ENCODE peak calls at places on chromosomes 3 and 15, in nine cellular contexts. Y is Calu3; M is AG04450; S is right atrium auricular region; V is CD8-positive, alpha-beta T cell; H is fibroblast of pulmonary artery; Z is tibial nerve; D is body of pancreas; J is NB4. I is an unnamed sample.

GRCh38 chr3:106560451-106560966 is 691.7 kb upstream of the CBLB start:
- DNase-seq in Z (no peak), M (no peak), J (peak), V (no peak), S (no peak), H (peak), D (no peak), Y (no peak), I (no peak)

GRCh38 chr3:32996046-32996754 is 44.8 kb downstream of the CCR4 start:
- DNase-seq in H (no peak), Z (no peak), J (no peak), M (no peak), V (no peak), Y (no peak), D (no peak), S (no peak), I (no peak)

GRCh38 chr3:190346541-190346940 is 24.3 kb upstream of the CLDN1 start:
- DNase-seq in J (no peak), M (no peak), Y (no peak), H (no peak), V (no peak), D (no peak), S (no peak), Z (no peak), I (no peak)

GRCh38 chr15:67183443-67184169 is 70.9 kb downstream of the AAGAB start:
- DNase-seq in M (no peak), J (no peak), D (no peak), H (no peak), V (no peak), Y (no peak), Z (peak), S (peak), I (no peak)

GRCh38 chr3:197371521-197372075 is 73.2 kb upstream of the DLG1 start:
- DNase-seq in H (no peak), D (no peak), S (peak), Z (no peak), Y (no peak), J (no peak), M (no peak), V (no peak), I (no peak)

GRCh38 chr3:124557433-124558232 is 172.6 kb upstream of the UMPS start:
- DNase-seq in S (no peak), H (peak), J (no peak), V (no peak), Y (no peak), M (peak), D (peak), Z (no peak), I (no peak)

GRCh38 chr3:48334605-48335004 is 1.1 kb upstream of the SPINK8 start:
- DNase-seq in M (no peak), D (no peak), H (no peak), J (no peak), Y (no peak), V (no peak), S (no peak), Z (no peak), I (no peak)

GRCh38 chr3:113273011-113273410 is 61.7 kb downstream of the BOC start:
- DNase-seq in H (no peak), V (no peak), Y (no peak), J (no peak), M (no peak), S (no peak), Z (no peak), D (no peak), I (no peak)

GRCh38 chr3:32584660-32585059 is 14.0 kb upstream of the DYNC1LI1 start:
- DNase-seq in V (no peak), Y (no peak), M (no peak), H (no peak), J (no peak), D (no peak), Z (no peak), S (no peak), I (no peak)

GRCh38 chr3:113695426-113695817 is 1.0 kb downstream of the USF3 start:
- DNase-seq in M (no peak), H (peak), V (no peak), S (no peak), J (peak), D (no peak), Z (no peak), Y (no peak), I (no peak)

GRCh38 chr3:61521229-61521628 is 40.1 kb upstream of the PTPRG start:
- DNase-seq in S (no peak), Y (no peak), H (no peak), V (no peak), J (no peak), Z (no peak), M (no peak), D (no peak), I (no peak)

GRCh38 chr3:31423522-31423921 is 109.2 kb upstream of the STT3B start:
- DNase-seq in D (no peak), S (no peak), M (peak), J (no peak), Y (no peak), V (no peak), H (peak), Z (no peak), I (no peak)

GRCh38 chr15:48096813-48097212 is 24.0 kb upstream of the SLC24A5 start:
- DNase-seq in J (no peak), V (no peak), M (peak), S (no peak), D (no peak), Y (no peak), Z (no peak), H (peak), I (no peak)

GRCh38 chr3:168457973-168458539 is 362.3 kb upstream of the GOLIM4 start:
- DNase-seq in M (no peak), D (no peak), V (no peak), S (no peak), Z (no peak), H (no peak), Y (no peak), J (no peak), I (no peak)

GRCh38 chr3:24680214-24680967 is 185.7 kb upstream of the THRB start:
- DNase-seq in H (peak), V (peak), S (peak), Y (peak), M (no peak), Z (peak), J (peak), D (peak), I (peak)

GRCh38 chr3:187914231-187914630 is 169.0 kb upstream of the BCL6 start:
- DNase-seq in Z (no peak), H (no peak), J (no peak), S (no peak), M (no peak), Y (peak), V (no peak), D (no peak), I (no peak)

GRCh38 chr3:98974442-98974841 is 72.9 kb upstream of the DCBLD2 start:
- DNase-seq in M (no peak), H (no peak), J (no peak), Y (no peak), S (no peak), D (no peak), V (no peak), Z (no peak), I (no peak)

GRCh38 chr3:190063490-190063889 is 57.2 kb downstream of the P3H2 start:
- DNase-seq in D (no peak), S (no peak), V (no peak), M (no peak), Z (no peak), H (no peak), Y (no peak), J (no peak), I (no peak)

GRCh38 chr3:94115482-94115881 is 52.6 kb downstream of the NSUN3 start:
- DNase-seq in D (no peak), S (no peak), V (no peak), J (peak), Z (no peak), M (peak), H (peak), Y (no peak), I (no peak)

GRCh38 chr15:81189583-81190283 is 6.9 kb upstream of the IL16 start:
- DNase-seq in M (peak), D (peak), V (no peak), H (peak), S (peak), Z (peak), J (no peak), Y (no peak), I (no peak)

GRCh38 chr15:82832601-82833209 is 23.3 kb downstream of the WHAMM start:
- DNase-seq in Y (peak), S (peak), D (no peak), H (peak), J (peak), M (peak), V (no peak), Z (no peak), I (no peak)

GRCh38 chr3:114627760-114628159 is 333.9 kb downstream of the TIGIT start:
- DNase-seq in J (no peak), D (no peak), Y (no peak), V (no peak), S (peak), Z (peak), H (peak), M (no peak), I (no peak)

GRCh38 chr15:55909036-55909811 is 84.2 kb downstream of the NEDD4 start:
- DNase-seq in M (no peak), J (no peak), V (no peak), Y (no peak), Z (no peak), S (no peak), D (no peak), H (peak), I (no peak)

GRCh38 chr15:89761929-89762328 is 10.9 kb upstream of the MESP1 start:
- DNase-seq in M (no peak), Z (no peak), V (no peak), D (no peak), S (no peak), H (no peak), J (no peak), Y (no peak), I (no peak)

GRCh38 chr3:187027531-187027936 is 97.2 kb downstream of the ST6GAL1 start:
- DNase-seq in S (no peak), Y (no peak), V (peak), H (no peak), Z (no peak), M (no peak), J (no peak), D (no peak), I (no peak)

GRCh38 chr15:94287794-94288246 is 56.5 kb downstream of the MCTP2 start:
- DNase-seq in V (peak), H (no peak), Y (no peak), M (no peak), Z (no peak), S (no peak), J (peak), D (no peak), I (no peak)

GRCh38 chr15:100170280-100170654 is 171.5 kb downstream of the ADAMTS17 start:
- DNase-seq in Z (no peak), V (no peak), M (no peak), H (no peak), S (no peak), Y (no peak), D (no peak), J (no peak), I (no peak)

GRCh38 chr3:45312836-45313493 is 75.4 kb upstream of the LARS2 start:
- DNase-seq in Z (no peak), V (no peak), H (no peak), S (no peak), Y (no peak), D (no peak), J (no peak), M (no peak), I (no peak)

GRCh38 chr15:99345832-99346462 is 94.7 kb downstream of the LRRC28 start:
- DNase-seq in V (no peak), S (no peak), D (no peak), H (no peak), J (no peak), M (no peak), Z (no peak), Y (no peak), I (no peak)

GRCh38 chr3:43995078-43995928 is 246.4 kb upstream of the TOPAZ1 start:
- DNase-seq in Y (peak), V (no peak), J (no peak), S (no peak), Z (no peak), H (no peak), M (no peak), D (no peak), I (no peak)

GRCh38 chr3:169295912-169296311 is 367.6 kb downstream of the MECOM start:
- DNase-seq in J (no peak), V (no peak), D (no peak), M (no peak), H (no peak), S (no peak), Y (no peak), Z (no peak), I (no peak)

DNA sequence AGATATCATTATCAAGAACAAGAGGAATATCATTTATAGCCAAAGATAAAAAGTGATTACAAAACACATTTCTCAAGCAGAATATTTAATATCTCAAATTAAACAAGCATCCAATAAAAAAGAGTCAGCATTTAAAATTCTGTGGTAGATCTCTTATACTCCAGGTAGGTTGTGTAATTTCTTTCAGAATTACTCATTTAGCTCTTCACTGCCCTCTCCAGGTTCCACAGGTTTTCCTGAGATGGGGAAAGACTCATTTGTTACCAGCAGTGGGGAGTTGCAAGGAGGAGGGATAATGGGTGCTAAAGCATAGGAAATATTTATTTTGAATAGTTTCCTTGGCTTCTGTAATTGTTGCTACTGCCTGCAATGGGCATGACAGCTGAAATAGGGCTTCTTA is 83.1 kb upstream of the RASGRP1 start:
- DNase-seq in Y (peak), Z (no peak), J (no peak), D (no peak), H (peak), S (no peak), M (no peak), V (no peak), I (no peak)
- TF ChIP-seq CTCF in Y (no peak), Z (no peak), J (no peak), D (peak), H (peak), S (peak), M (peak), V (no peak), I (no peak)

GRCh38 chr15:49423906-49424520 is 971 bp downstream of the FGF7 start:
- DNase-seq in S (no peak), J (no peak), Y (no peak), M (no peak), H (peak), V (no peak), D (no peak), Z (no peak), I (no peak)
- TF ChIP-seq CTCF in S (no peak), J (no peak), Y (no peak), M (no peak), H (no peak), V (no peak), D (no peak), Z (no peak), I (no peak)

GRCh38 chr15:86036243-86036642 is 43.4 kb upstream of the AGBL1 start:
- DNase-seq in M (no peak), Z (no peak), J (peak), D (no peak), Y (no peak), H (no peak), S (no peak), V (no peak), I (no peak)

GRCh38 chr15:86044981-86045380 is 34.7 kb upstream of the AGBL1 start:
- DNase-seq in D (no peak), J (peak), H (no peak), Y (no peak), Z (no peak), V (no peak), S (no peak), M (no peak), I (no peak)

GRCh38 chr15:86038491-86038890 is 41.2 kb upstream of the AGBL1 start:
- DNase-seq in Z (no peak), S (no peak), M (no peak), V (no peak), H (no peak), Y (no peak), D (no peak), J (no peak), I (no peak)

GRCh38 chr15:86034904-86035303 is 44.8 kb upstream of the AGBL1 start:
- DNase-seq in H (no peak), V (no peak), S (no peak), J (no peak), Z (no peak), D (no peak), Y (no peak), M (no peak), I (no peak)

DNA sequence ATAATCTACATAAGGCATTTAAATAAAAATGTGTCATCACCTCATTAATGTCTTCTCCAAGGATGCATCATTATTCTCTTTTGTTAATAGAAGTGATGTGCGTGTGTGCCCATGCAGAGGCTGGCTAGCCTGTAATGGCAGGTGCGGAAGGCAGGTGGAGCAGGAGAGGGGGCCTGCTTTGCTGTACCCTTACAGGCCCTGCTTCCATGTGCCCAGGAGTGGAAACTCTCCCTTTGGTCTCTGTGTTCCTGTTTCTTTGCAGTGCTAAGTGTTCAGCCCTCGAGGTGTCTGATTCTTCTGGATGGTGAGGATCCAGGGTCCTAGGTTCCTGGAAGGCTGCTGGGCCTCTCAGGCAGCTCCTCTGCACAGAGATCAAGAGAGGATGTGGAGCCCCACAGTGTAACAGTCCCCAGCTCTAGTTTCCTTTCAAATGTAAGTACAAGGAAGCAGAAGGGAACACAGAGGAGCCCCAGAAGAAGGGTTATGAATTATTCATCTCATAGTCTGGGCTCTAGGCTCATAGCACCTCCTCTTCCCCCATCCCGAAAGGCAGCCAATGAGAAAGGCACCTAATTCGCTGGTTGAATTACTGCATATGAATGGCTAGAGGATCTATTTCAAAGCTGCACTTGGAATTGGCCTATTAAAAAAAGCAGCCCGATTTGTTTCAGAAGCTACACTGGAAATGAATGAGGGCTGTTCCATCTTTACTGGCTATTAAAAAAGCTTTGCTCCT is 39.1 kb upstream of the AGBL1 start:
- DNase-seq in V (no peak), M (no peak), Z (no peak), H (no peak), J (no peak), Y (no peak), D (no peak), S (no peak), I (no peak)
- TF ChIP-seq CTCF in V (no peak), M (no peak), Z (no peak), H (no peak), J (no peak), Y (no peak), D (no peak), S (no peak), I (no peak)

GRCh38 chr15:62880278-62880677 is 162.3 kb upstream of the TPM1 start:
- DNase-seq in D (no peak), J (no peak), V (no peak), S (no peak), Y (no peak), Z (no peak), H (peak), M (no peak), I (no peak)

GRCh38 chr15:62879770-62880169 is 162.8 kb upstream of the TPM1 start:
- DNase-seq in D (no peak), V (no peak), Y (no peak), J (no peak), Z (no peak), H (no peak), M (no peak), S (no peak), I (no peak)

GRCh38 chr15:62877276-62877857 is 165.2 kb upstream of the TPM1 start:
- DNase-seq in Z (no peak), M (no peak), V (no peak), Y (no peak), J (no peak), D (peak), H (no peak), S (no peak), I (no peak)

GRCh38 chr15:62875626-62876021 is 166.9 kb upstream of the TPM1 start:
- DNase-seq in S (no peak), V (no peak), Y (no peak), J (no peak), M (no peak), Z (no peak), H (no peak), D (no peak), I (no peak)

DNA sequence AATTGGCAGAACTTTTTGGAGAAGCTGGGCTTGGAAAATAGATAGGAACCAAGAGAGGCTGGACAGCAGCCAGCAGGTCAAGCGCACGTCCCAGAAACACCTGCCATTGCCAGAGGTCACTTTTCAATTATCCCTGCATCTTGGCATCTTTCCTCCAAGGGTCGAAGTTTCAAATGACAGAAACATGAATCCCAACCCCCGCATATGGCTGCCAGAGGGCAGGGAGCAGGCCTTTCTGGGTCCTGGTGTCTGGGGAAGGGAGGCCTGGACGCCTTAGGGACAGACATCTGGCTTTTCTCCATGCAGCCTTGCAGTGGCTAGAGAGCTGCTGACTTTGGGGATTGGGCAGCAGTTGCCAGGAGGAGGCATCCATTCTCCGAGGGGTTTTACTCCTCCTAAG is 164.5 kb upstream of the TPM1 start:
- DNase-seq in S (no peak), Y (no peak), D (no peak), H (no peak), Z (no peak), V (no peak), M (no peak), J (no peak), I (no peak)
- TF ChIP-seq CTCF in S (no peak), Y (no peak), D (no peak), H (no peak), Z (no peak), V (no peak), M (no peak), J (no peak), I (no peak)

GRCh38 chr3:52792413-52792812 is 2.2 kb upstream of the ITIH3 start:
- DNase-seq in J (no peak), D (no peak), H (no peak), Z (no peak), Y (no peak), S (no peak), V (no peak), M (no peak), I (no peak)
- TF ChIP-seq CTCF in J (no peak), D (no peak), H (no peak), Z (no peak), Y (no peak), S (no peak), V (no peak), M (peak), I (no peak)

DNA sequence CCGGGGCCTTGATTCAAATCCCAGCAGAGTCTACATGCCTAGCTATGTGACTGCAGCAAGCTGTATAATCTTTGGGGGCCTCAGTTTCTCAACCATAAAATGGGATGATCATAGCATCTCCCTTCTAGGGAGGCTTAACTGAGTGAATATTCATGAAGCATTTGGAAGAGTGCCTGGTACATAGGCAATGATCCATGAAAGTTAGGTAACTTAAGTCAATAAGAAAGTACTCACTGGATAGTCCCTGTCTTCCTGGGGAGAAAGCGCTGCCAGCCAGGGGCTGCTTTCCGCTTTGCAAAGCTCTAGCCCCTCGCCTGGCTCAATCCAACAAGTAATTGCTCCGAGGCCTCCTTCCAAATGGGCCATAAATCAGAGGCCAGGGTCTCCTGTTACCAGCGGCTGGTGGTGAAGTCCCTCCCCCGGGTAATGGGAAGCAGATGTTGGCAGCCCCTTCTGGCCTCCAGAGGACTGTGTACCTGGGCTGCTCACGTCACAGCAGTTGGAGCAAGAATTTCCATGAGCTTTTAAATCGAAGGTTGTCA is 521.9 kb upstream of the PROK2 start:
- DNase-seq in M (no peak), Z (no peak), D (no peak), H (peak), V (no peak), J (no peak), S (no peak), Y (no peak), I (no peak)
- TF ChIP-seq CTCF in M (no peak), Z (no peak), D (no peak), H (no peak), V (no peak), J (no peak), S (no peak), Y (no peak), I (no peak)

GRCh38 chr3:86245360-86245759 is 745.6 kb downstream of the VGLL3 start:
- DNase-seq in H (no peak), S (no peak), Z (no peak), D (no peak), J (no peak), M (no peak), Y (no peak), V (no peak), I (no peak)
- TF ChIP-seq CTCF in H (no peak), S (peak), Z (no peak), D (no peak), J (no peak), M (no peak), Y (no peak), V (no peak), I (no peak)